ENCODE peak calls at places on chromosomes 3 and 15, in seven cellular contexts. D, Z, S, Y, X, A and W are unnamed samples.

GRCh38 chr15:70199124-70199482 is 101.4 kb upstream of the TLE3 start:
- DNase-seq in S (no peak), X (no peak), A (no peak), D (no peak), Y (no peak), Z (no peak), W (no peak)

GRCh38 chr3:131402391-131403039 is 20.9 kb downstream of the NUDT16 start:
- DNase-seq in D (no peak), Y (no peak), X (no peak), Z (peak; percentile 48), A (no peak), S (no peak), W (no peak)

GRCh38 chr15:73599934-73600333 is 33.3 kb downstream of the NPTN start:
- DNase-seq in A (peak; percentile 10), Y (no peak), Z (peak; percentile 45), X (peak; percentile 53), S (no peak), D (no peak), W (no peak)

GRCh38 chr15:39472661-39473657 is 107.9 kb upstream of the THBS1 start:
- DNase-seq in X (no peak), D (peak; percentile 38), A (peak; percentile 98), Y (peak; percentile 87), Z (peak; percentile 99), S (peak; percentile 99), W (peak; percentile 29)

GRCh38 chr3:12476238-12476897 is 7.9 kb upstream of the TSEN2 start:
- DNase-seq in A (no peak), Z (peak; percentile 77), X (peak; percentile 37), D (no peak), Y (no peak), S (peak; percentile 35), W (no peak)

GRCh38 chr3:48468329-48468731 is 21.8 kb downstream of the ATRIP start:
- DNase-seq in D (no peak), Z (no peak), S (no peak), Y (no peak), A (no peak), X (no peak), W (no peak)

GRCh38 chr15:68614621-68615035 is 35.8 kb downstream of the CORO2B start:
- DNase-seq in X (no peak), Z (no peak), Y (peak; percentile 79), D (no peak), A (no peak), S (peak; percentile 75), W (no peak)

GRCh38 chr3:49028298-49028672 is 913 bp downstream of the IMPDH2 start:
- DNase-seq in S (no peak), Z (no peak), Y (no peak), A (no peak), D (no peak), X (no peak), W (no peak)

GRCh38 chr3:136949708-136950107 is 8.1 kb upstream of the IL20RB start:
- DNase-seq in D (no peak), A (no peak), Z (no peak), S (no peak), X (no peak), Y (no peak), W (no peak)

GRCh38 chr3:71265365-71265935 is 318.1 kb downstream of the FOXP1 start:
- DNase-seq in Y (no peak), X (no peak), D (no peak), A (no peak), S (no peak), Z (no peak), W (no peak)

GRCh38 chr15:67085818-67086649 is 20.6 kb downstream of the SMAD3 start:
- DNase-seq in Y (no peak), D (peak; percentile 75), X (no peak), A (no peak), Z (peak; percentile 88), S (no peak), W (peak; percentile 89)

GRCh38 chr3:197426161-197426566 is 127.8 kb upstream of the DLG1 start:
- DNase-seq in Y (no peak), A (no peak), D (no peak), Z (no peak), S (no peak), X (no peak), W (peak; percentile 66)

GRCh38 chr3:141485578-141486415 is 1.0 kb upstream of the RASA2 start:
- DNase-seq in A (no peak), Z (peak; percentile 76), Y (no peak), D (peak; percentile 29), X (peak; percentile 79), S (no peak), W (no peak)

GRCh38 chr3:124559650-124560405 is 170.4 kb upstream of the UMPS start:
- DNase-seq in A (no peak), S (peak; percentile 75), Z (peak; percentile 83), Y (peak; percentile 61), D (peak; percentile 42), X (peak; percentile 83), W (peak; percentile 80)

GRCh38 chr3:8607285-8608040 is 37.1 kb downstream of the SSUH2 start:
- DNase-seq in A (no peak), S (no peak), X (peak; percentile 64), Y (peak; percentile 81), Z (peak; percentile 78), D (no peak), W (peak; percentile 37)

GRCh38 chr15:91225728-91226127 is 125.7 kb downstream of the SV2B start:
- DNase-seq in A (no peak), D (no peak), X (no peak), Y (no peak), Z (no peak), S (no peak), W (no peak)

GRCh38 chr3:146152841-146153240 is 8.1 kb downstream of the PLOD2 start:
- DNase-seq in X (no peak), Y (no peak), S (no peak), A (no peak), Z (no peak), D (no peak), W (peak; percentile 87)

DNA sequence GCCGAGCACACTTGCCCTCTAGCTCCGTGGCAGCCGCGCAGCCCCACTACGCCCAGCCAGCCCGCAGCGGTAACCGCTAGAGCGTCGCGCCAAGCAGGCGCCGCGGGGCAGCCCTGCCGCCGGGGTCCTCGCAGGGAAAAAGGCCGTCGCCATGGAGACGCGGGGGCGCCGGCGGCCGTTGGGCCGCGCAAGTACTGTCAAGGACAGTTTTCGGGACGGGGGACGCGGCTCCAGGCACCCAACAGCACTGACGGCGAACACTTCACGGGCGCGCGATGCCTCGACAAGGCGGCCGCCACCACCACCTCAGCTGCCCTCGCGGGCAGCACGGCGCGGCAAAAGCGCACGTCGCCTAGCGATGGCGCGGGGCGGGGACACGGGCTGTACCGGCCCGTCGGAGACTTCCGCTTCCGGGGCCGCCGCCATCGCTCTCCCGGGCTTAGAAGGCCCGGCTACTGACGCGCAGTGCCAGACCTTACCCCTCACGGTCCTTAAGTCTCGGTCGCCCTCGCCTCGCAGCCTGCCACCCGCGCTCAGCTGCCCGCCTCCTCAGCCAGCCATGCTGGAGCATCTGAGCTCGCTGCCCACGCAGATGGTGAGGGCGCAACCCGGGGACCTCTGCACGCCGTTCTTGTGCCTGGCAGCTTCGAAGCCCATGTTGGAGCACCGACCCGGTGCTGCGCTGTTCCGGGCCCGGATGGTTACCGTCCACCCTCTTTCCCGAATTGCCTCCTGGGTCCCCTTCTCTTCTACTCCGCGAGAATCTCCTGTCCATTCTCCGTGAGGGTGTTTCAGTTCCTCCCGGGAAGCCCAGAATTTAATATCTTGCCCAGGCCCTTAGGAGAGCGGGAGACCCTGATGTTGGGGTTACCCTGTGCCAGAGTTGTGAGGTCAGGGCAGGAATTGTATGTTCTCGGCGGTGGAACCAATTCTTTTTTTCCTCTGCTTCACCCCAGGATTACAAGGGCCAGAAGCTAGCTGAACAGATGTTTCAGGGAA is at the start of the genes GLT8D1 and SPCS1:
- DNase-seq in X (peak; percentile 88), A (peak; percentile 93), Y (peak; percentile 91), S (peak; percentile 89), D (peak; percentile 84), Z (peak; percentile 79), W (peak; percentile 87)
- TF ChIP-seq POLR2A in X (peak; percentile 90), A (peak; percentile 61), Y (peak; percentile 27), S (peak; percentile 53), D (peak; percentile 77), Z (peak; percentile 87), W (peak; percentile 80)

DNA sequence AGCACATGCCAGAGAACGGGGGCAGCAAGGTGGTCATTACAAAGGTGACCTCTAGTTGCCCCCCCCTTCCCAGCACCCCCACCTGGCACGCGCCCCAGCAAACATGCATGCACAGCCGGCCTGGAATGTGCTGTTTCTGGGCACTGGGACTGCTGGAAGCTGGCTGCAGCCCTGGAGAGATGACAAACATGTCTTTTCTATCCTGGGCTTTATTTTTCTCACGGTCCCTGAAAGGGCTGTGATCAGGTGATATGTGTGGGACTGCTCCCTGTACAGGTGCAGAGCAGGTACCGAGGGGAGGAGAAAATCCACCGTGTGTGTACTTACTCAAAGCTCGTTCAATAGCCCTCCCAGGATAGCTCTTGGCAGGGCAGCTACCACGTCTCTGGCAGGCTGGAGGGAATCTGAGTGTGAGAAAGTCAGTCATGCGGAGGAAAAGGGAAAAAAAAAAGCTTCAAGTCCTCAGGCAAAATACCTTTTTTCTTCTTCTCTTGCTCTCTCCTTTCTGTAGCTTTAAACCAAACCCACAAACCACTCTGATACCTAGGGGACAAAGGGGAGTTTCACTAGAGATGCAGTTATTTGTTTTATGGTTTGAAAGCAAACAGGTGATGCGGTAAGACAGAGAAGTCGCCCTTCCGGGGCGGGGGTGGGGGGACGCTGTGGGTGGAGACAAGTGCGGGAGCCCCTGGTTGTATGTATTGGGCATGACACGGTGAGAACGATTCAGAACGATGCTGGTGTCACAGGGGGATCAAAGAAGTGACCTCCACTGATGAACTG is 5.0 kb upstream of the HES1 start:
- DNase-seq in X (peak; percentile 74), Y (no peak), A (no peak), D (peak; percentile 57), Z (no peak), S (no peak), W (peak; percentile 92)
- TF ChIP-seq POLR2A in X (no peak), Y (no peak), A (no peak), D (peak; percentile 14), Z (no peak), S (no peak), W (peak; percentile 27)

DNA sequence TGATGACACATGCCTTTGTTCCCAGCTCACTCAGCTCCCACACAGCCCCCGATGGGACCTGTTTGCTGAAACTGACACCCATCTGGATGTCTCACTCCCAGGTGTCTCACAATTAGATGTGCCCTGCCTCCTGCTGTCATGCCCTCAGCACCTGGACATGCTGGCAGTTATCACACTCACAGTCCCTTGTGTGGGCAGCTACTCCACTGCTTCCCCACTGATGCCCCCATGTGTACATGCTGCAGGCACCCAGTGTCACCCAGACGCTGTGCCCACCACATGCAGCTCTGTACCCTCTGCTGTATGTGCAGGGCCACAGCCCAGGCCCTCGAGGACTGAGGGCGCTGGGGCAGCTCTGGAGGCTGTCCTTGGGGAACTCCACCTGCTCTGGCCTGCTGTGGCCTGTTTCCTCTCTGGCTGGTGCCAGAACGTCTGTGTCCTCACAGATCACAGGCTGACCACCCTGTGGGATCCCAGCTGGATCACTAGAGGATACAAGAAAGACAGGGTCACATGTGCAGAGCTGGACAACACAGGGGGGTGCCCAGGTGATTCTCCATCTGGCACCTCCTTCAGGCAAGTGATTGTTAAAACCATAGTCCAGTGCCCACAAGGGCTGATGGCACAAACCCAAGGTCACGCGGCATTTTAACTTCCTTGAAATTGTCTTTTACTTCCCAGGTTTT is 14.0 kb downstream of the C3orf22 start:
- DNase-seq in S (peak; percentile 46), Z (no peak), Y (peak; percentile 23), A (no peak), D (peak; percentile 7), X (no peak), W (peak; percentile 23)
- TF ChIP-seq POLR2A in S (no peak), Z (no peak), Y (no peak), A (no peak), D (no peak), X (no peak), W (no peak)

GRCh38 chr15:34708422-34708821 is 46.4 kb downstream of the GJD2 start:
- DNase-seq in Y (no peak), A (no peak), X (peak; percentile 46), Z (peak; percentile 66), S (no peak), D (no peak), W (no peak)
- TF ChIP-seq POLR2A in Y (no peak), A (no peak), X (no peak), Z (no peak), S (no peak), D (no peak), W (no peak)